ENCODE peak calls at places on chromosomes 16 and 17, in ten cellular contexts. One of them, this sample, is unnamed.

GRCh38 chr17:35765086-35765710 is 4.5 kb downstream of the C17orf50 start:
- DNase-seq in gastrocnemius medialis: no peak
- DNase-seq in brain microvascular endothelial cell: no peak
- DNase-seq in AG04449: no peak
- DNase-seq in CD8-positive, alpha-beta T cell: no peak
- DNase-seq in CD8-positive, alpha-beta memory T cell: no peak
- DNase-seq in GM23248: no peak
- DNase-seq in stomach: no peak
- DNase-seq in body of pancreas: no peak
- DNase-seq in testis: peak; percentile 65
- DNase-seq in this sample: no peak

GRCh38 chr17:79600071-79600470 is 10.8 kb downstream of the RBFOX3 start:
- DNase-seq in gastrocnemius medialis: no peak
- DNase-seq in CD8-positive, alpha-beta memory T cell: no peak
- DNase-seq in stomach: no peak
- DNase-seq in testis: no peak
- DNase-seq in AG04449: no peak
- DNase-seq in brain microvascular endothelial cell: no peak
- DNase-seq in body of pancreas: no peak
- DNase-seq in GM23248: no peak
- DNase-seq in CD8-positive, alpha-beta T cell: no peak
- DNase-seq in this sample: no peak

GRCh38 chr17:48427598-48427997 is 2.4 kb downstream of the SKAP1 start:
- DNase-seq in GM23248: peak; percentile 4
- DNase-seq in testis: no peak
- DNase-seq in AG04449: no peak
- DNase-seq in CD8-positive, alpha-beta memory T cell: peak; percentile 79
- DNase-seq in body of pancreas: no peak
- DNase-seq in brain microvascular endothelial cell: no peak
- DNase-seq in CD8-positive, alpha-beta T cell: peak; percentile 69
- DNase-seq in stomach: no peak
- DNase-seq in gastrocnemius medialis: no peak
- DNase-seq in this sample: no peak

GRCh38 chr16:10045947-10046346 is 136.3 kb downstream of the GRIN2A start:
- DNase-seq in body of pancreas: no peak
- DNase-seq in AG04449: no peak
- DNase-seq in GM23248: no peak
- DNase-seq in brain microvascular endothelial cell: no peak
- DNase-seq in CD8-positive, alpha-beta T cell: no peak
- DNase-seq in stomach: no peak
- DNase-seq in testis: no peak
- DNase-seq in gastrocnemius medialis: no peak
- DNase-seq in CD8-positive, alpha-beta memory T cell: no peak
- DNase-seq in this sample: no peak

GRCh38 chr16:24041834-24042631 is 206.2 kb downstream of the PRKCB start:
- DNase-seq in testis: peak; percentile 86
- DNase-seq in brain microvascular endothelial cell: peak; percentile 63
- DNase-seq in body of pancreas: peak; percentile 40
- DNase-seq in gastrocnemius medialis: no peak
- DNase-seq in stomach: peak; percentile 62
- DNase-seq in CD8-positive, alpha-beta memory T cell: peak; percentile 81
- DNase-seq in CD8-positive, alpha-beta T cell: peak; percentile 81
- DNase-seq in GM23248: peak; percentile 80
- DNase-seq in AG04449: no peak
- DNase-seq in this sample: peak; percentile 7

GRCh38 chr16:85445779-85446222 is 167.3 kb upstream of the GSE1 start:
- DNase-seq in body of pancreas: peak; percentile 61
- DNase-seq in AG04449: no peak
- DNase-seq in GM23248: no peak
- DNase-seq in CD8-positive, alpha-beta memory T cell: no peak
- DNase-seq in gastrocnemius medialis: no peak
- DNase-seq in CD8-positive, alpha-beta T cell: no peak
- DNase-seq in stomach: peak; percentile 85
- DNase-seq in testis: no peak
- DNase-seq in brain microvascular endothelial cell: no peak
- DNase-seq in this sample: peak; percentile 63

GRCh38 chr17:50244771-50245170 is 29.5 kb upstream of the TMEM92 start:
- DNase-seq in testis: no peak
- DNase-seq in AG04449: no peak
- DNase-seq in stomach: no peak
- DNase-seq in body of pancreas: no peak
- DNase-seq in brain microvascular endothelial cell: no peak
- DNase-seq in GM23248: no peak
- DNase-seq in gastrocnemius medialis: no peak
- DNase-seq in CD8-positive, alpha-beta memory T cell: no peak
- DNase-seq in CD8-positive, alpha-beta T cell: no peak
- DNase-seq in this sample: no peak

GRCh38 chr16:79943738-79944137 is 343.2 kb upstream of the MAF start:
- DNase-seq in CD8-positive, alpha-beta T cell: no peak
- DNase-seq in testis: no peak
- DNase-seq in GM23248: peak; percentile 9
- DNase-seq in gastrocnemius medialis: no peak
- DNase-seq in CD8-positive, alpha-beta memory T cell: no peak
- DNase-seq in brain microvascular endothelial cell: peak; percentile 52
- DNase-seq in body of pancreas: no peak
- DNase-seq in stomach: no peak
- DNase-seq in AG04449: no peak
- DNase-seq in this sample: no peak

GRCh38 chr16:4695473-4696171 is 2.3 kb downstream of the NUDT16L1 start:
- DNase-seq in GM23248: peak; percentile 38
- DNase-seq in testis: no peak
- DNase-seq in brain microvascular endothelial cell: no peak
- DNase-seq in CD8-positive, alpha-beta T cell: no peak
- DNase-seq in stomach: no peak
- DNase-seq in gastrocnemius medialis: no peak
- DNase-seq in CD8-positive, alpha-beta memory T cell: peak; percentile 38
- DNase-seq in AG04449: no peak
- DNase-seq in body of pancreas: no peak
- DNase-seq in this sample: no peak

GRCh38 chr17:57959929-57960328 is 4.7 kb upstream of the CUEDC1 start:
- DNase-seq in testis: no peak
- DNase-seq in CD8-positive, alpha-beta memory T cell: no peak
- DNase-seq in gastrocnemius medialis: no peak
- DNase-seq in AG04449: no peak
- DNase-seq in body of pancreas: no peak
- DNase-seq in CD8-positive, alpha-beta T cell: no peak
- DNase-seq in brain microvascular endothelial cell: no peak
- DNase-seq in GM23248: no peak
- DNase-seq in stomach: no peak
- DNase-seq in this sample: no peak

GRCh38 chr17:53462393-53462811 is 360.3 kb upstream of the KIF2B start:
- DNase-seq in gastrocnemius medialis: no peak
- DNase-seq in CD8-positive, alpha-beta memory T cell: no peak
- DNase-seq in testis: no peak
- DNase-seq in GM23248: no peak
- DNase-seq in body of pancreas: no peak
- DNase-seq in brain microvascular endothelial cell: no peak
- DNase-seq in AG04449: no peak
- DNase-seq in stomach: no peak
- DNase-seq in CD8-positive, alpha-beta T cell: no peak
- DNase-seq in this sample: no peak

GRCh38 chr17:40936976-40937375 is 470 bp downstream of the KRT23 start:
- DNase-seq in body of pancreas: no peak
- DNase-seq in stomach: no peak
- DNase-seq in brain microvascular endothelial cell: no peak
- DNase-seq in GM23248: no peak
- DNase-seq in testis: no peak
- DNase-seq in AG04449: no peak
- DNase-seq in CD8-positive, alpha-beta T cell: no peak
- DNase-seq in gastrocnemius medialis: no peak
- DNase-seq in CD8-positive, alpha-beta memory T cell: no peak
- DNase-seq in this sample: no peak

GRCh38 chr16:89924298-89924924 is 1.3 kb downstream of the TUBB3 start:
- DNase-seq in GM23248: peak; percentile 78
- DNase-seq in body of pancreas: no peak
- DNase-seq in stomach: no peak
- DNase-seq in AG04449: no peak
- DNase-seq in CD8-positive, alpha-beta T cell: peak; percentile 30
- DNase-seq in testis: no peak
- DNase-seq in gastrocnemius medialis: no peak
- DNase-seq in brain microvascular endothelial cell: no peak
- DNase-seq in CD8-positive, alpha-beta memory T cell: peak; percentile 63
- DNase-seq in this sample: no peak

DNA sequence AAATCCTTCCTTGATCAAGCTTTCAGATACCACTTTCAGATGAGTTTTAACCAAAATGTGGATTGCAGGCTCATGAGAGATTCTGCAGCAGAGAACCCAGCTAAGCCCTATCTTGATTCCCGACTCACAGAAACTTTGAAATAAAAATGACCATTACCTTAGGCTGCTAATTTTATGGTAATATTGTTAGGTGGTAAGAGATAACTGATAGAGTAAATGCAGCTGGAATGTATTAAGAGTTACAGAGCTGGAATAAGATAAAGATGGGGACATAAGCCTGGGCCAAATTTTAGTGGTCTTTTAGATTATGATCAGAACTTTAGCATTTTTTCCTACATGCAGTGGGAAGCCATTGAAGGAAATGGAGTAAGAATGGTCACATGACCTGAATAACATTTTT is 1074.0 kb downstream of the CDH11 start:
- DNase-seq in gastrocnemius medialis: no peak
- DNase-seq in AG04449: no peak
- DNase-seq in CD8-positive, alpha-beta memory T cell: no peak
- DNase-seq in body of pancreas: no peak
- DNase-seq in testis: no peak
- DNase-seq in brain microvascular endothelial cell: no peak
- DNase-seq in GM23248: no peak
- DNase-seq in stomach: no peak
- DNase-seq in CD8-positive, alpha-beta T cell: no peak
- DNase-seq in this sample: no peak
- H3K4me3 ChIP-seq in gastrocnemius medialis: no peak overlapping the region
- H3K4me3 ChIP-seq in AG04449: no peak overlapping the region
- H3K4me3 ChIP-seq in CD8-positive, alpha-beta memory T cell: no peak overlapping the region
- H3K4me3 ChIP-seq in body of pancreas: no peak overlapping the region
- H3K4me3 ChIP-seq in testis: no peak overlapping the region
- H3K4me3 ChIP-seq in brain microvascular endothelial cell: no peak overlapping the region
- H3K4me3 ChIP-seq in GM23248: no peak overlapping the region
- H3K4me3 ChIP-seq in stomach: no peak overlapping the region
- H3K4me3 ChIP-seq in CD8-positive, alpha-beta T cell: no peak overlapping the region
- H3K4me3 ChIP-seq in this sample: no peak overlapping the region

DNA sequence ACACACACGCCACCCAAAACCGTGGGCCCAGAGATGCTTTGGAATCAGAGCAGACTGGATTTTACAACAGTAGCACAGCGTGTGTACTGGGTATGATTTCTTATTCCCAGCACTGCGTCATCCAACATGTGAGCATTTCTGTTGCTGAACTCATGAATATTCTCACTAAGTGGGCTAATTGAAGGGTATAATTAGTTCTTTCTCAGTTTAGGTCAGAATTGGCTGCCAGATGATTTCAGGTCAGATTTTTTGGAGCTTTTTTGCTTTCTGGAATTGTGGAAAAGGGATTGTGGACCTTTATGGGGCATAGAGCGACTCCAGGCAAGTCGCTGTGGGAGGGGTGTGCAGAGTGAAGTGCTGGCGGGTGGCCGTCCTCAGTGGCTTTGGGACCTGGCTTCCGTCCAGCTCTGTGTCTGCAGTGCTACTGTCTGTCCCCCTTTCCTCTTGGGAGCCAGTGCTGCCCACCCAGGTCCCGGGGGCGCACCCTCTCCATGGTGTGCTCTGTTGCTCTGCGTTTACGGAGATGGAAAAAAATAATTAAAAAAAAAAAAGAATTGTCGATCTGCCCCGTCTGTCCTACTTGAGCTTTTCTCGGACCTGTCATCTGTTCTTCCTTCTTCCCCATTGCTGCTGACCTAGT is 25.0 kb downstream of the FOXK2 start:
- DNase-seq in CD8-positive, alpha-beta memory T cell: no peak
- DNase-seq in stomach: no peak
- DNase-seq in brain microvascular endothelial cell: no peak
- DNase-seq in AG04449: no peak
- DNase-seq in body of pancreas: no peak
- DNase-seq in gastrocnemius medialis: no peak
- DNase-seq in testis: no peak
- DNase-seq in CD8-positive, alpha-beta T cell: no peak
- DNase-seq in GM23248: no peak
- DNase-seq in this sample: no peak
- H3K4me3 ChIP-seq in CD8-positive, alpha-beta memory T cell: no peak overlapping the region
- H3K4me3 ChIP-seq in stomach: no peak overlapping the region
- H3K4me3 ChIP-seq in brain microvascular endothelial cell: peak overlapping the region; percentile 13
- H3K4me3 ChIP-seq in AG04449: no peak overlapping the region
- H3K4me3 ChIP-seq in body of pancreas: no peak overlapping the region
- H3K4me3 ChIP-seq in gastrocnemius medialis: peak overlapping the region; percentile 36
- H3K4me3 ChIP-seq in testis: peak overlapping the region; percentile 10
- H3K4me3 ChIP-seq in CD8-positive, alpha-beta T cell: no peak overlapping the region
- H3K4me3 ChIP-seq in GM23248: no peak overlapping the region
- H3K4me3 ChIP-seq in this sample: no peak overlapping the region

GRCh38 chr17:78332530-78332929 is 27.3 kb downstream of the SOCS3 start:
- DNase-seq in GM23248: no peak
- DNase-seq in body of pancreas: no peak
- DNase-seq in stomach: no peak
- DNase-seq in CD8-positive, alpha-beta T cell: no peak
- DNase-seq in testis: no peak
- DNase-seq in CD8-positive, alpha-beta memory T cell: no peak
- DNase-seq in brain microvascular endothelial cell: no peak
- DNase-seq in gastrocnemius medialis: no peak
- DNase-seq in AG04449: no peak
- DNase-seq in this sample: no peak
- H3K4me3 ChIP-seq in GM23248: no peak overlapping the region
- H3K4me3 ChIP-seq in body of pancreas: no peak overlapping the region
- H3K4me3 ChIP-seq in stomach: no peak overlapping the region
- H3K4me3 ChIP-seq in CD8-positive, alpha-beta T cell: no peak overlapping the region
- H3K4me3 ChIP-seq in testis: no peak overlapping the region
- H3K4me3 ChIP-seq in CD8-positive, alpha-beta memory T cell: peak overlapping the region; percentile 29
- H3K4me3 ChIP-seq in brain microvascular endothelial cell: no peak overlapping the region
- H3K4me3 ChIP-seq in gastrocnemius medialis: no peak overlapping the region
- H3K4me3 ChIP-seq in AG04449: no peak overlapping the region
- H3K4me3 ChIP-seq in this sample: no peak overlapping the region

GRCh38 chr16:63618896-63619295 is 1503.0 kb downstream of the CDH11 start:
- DNase-seq in stomach: no peak
- DNase-seq in CD8-positive, alpha-beta T cell: no peak
- DNase-seq in AG04449: no peak
- DNase-seq in CD8-positive, alpha-beta memory T cell: no peak
- DNase-seq in body of pancreas: no peak
- DNase-seq in GM23248: no peak
- DNase-seq in brain microvascular endothelial cell: no peak
- DNase-seq in gastrocnemius medialis: no peak
- DNase-seq in testis: no peak
- DNase-seq in this sample: peak; percentile 22

GRCh38 chr16:63614421-63614820 is 1507.4 kb downstream of the CDH11 start:
- DNase-seq in gastrocnemius medialis: no peak
- DNase-seq in CD8-positive, alpha-beta memory T cell: no peak
- DNase-seq in AG04449: no peak
- DNase-seq in testis: no peak
- DNase-seq in CD8-positive, alpha-beta T cell: no peak
- DNase-seq in body of pancreas: no peak
- DNase-seq in GM23248: no peak
- DNase-seq in stomach: no peak
- DNase-seq in brain microvascular endothelial cell: peak; percentile 7
- DNase-seq in this sample: no peak

GRCh38 chr16:63617047-63617989 is 1504.5 kb downstream of the CDH11 start:
- DNase-seq in CD8-positive, alpha-beta memory T cell: no peak
- DNase-seq in AG04449: no peak
- DNase-seq in CD8-positive, alpha-beta T cell: no peak
- DNase-seq in gastrocnemius medialis: no peak
- DNase-seq in brain microvascular endothelial cell: peak; percentile 1
- DNase-seq in GM23248: no peak
- DNase-seq in testis: peak; percentile 23
- DNase-seq in body of pancreas: peak; percentile 15
- DNase-seq in stomach: no peak
- DNase-seq in this sample: no peak

GRCh38 chr16:63613701-63614100 is 1508.2 kb downstream of the CDH11 start:
- DNase-seq in body of pancreas: no peak
- DNase-seq in testis: no peak
- DNase-seq in CD8-positive, alpha-beta memory T cell: no peak
- DNase-seq in AG04449: no peak
- DNase-seq in brain microvascular endothelial cell: peak; percentile 3
- DNase-seq in gastrocnemius medialis: no peak
- DNase-seq in stomach: no peak
- DNase-seq in GM23248: no peak
- DNase-seq in CD8-positive, alpha-beta T cell: no peak
- DNase-seq in this sample: no peak

GRCh38 chr16:63617990-63618763 is 1503.7 kb downstream of the CDH11 start:
- DNase-seq in CD8-positive, alpha-beta memory T cell: no peak
- DNase-seq in gastrocnemius medialis: no peak
- DNase-seq in CD8-positive, alpha-beta T cell: no peak
- DNase-seq in testis: peak; percentile 65
- DNase-seq in GM23248: no peak
- DNase-seq in AG04449: no peak
- DNase-seq in body of pancreas: peak; percentile 48
- DNase-seq in brain microvascular endothelial cell: no peak
- DNase-seq in stomach: no peak
- DNase-seq in this sample: no peak
- H3K4me3 ChIP-seq in CD8-positive, alpha-beta memory T cell: no peak overlapping the region
- H3K4me3 ChIP-seq in gastrocnemius medialis: no peak overlapping the region
- H3K4me3 ChIP-seq in CD8-positive, alpha-beta T cell: no peak overlapping the region
- H3K4me3 ChIP-seq in testis: peak overlapping the region; percentile 59
- H3K4me3 ChIP-seq in GM23248: no peak overlapping the region
- H3K4me3 ChIP-seq in AG04449: peak overlapping the region; percentile 56
- H3K4me3 ChIP-seq in body of pancreas: no peak overlapping the region
- H3K4me3 ChIP-seq in brain microvascular endothelial cell: peak overlapping the region; percentile 54
- H3K4me3 ChIP-seq in stomach: peak overlapping the region; percentile 19
- H3K4me3 ChIP-seq in this sample: no peak overlapping the region

This sample was measured in LNCaP clone FGC.